ENCODE peak calls at places on chromosomes 5 and 9, in six cellular contexts. Q is transverse colon, G is stomach, N is A549, A is ovary, K is GM12878. E is an unnamed sample.

GRCh38 chr5:157571357-157571827 is 4.2 kb downstream of the ADAM19 start:
- DNase-seq in Q (peak; percentile 65), K (peak; percentile 75), G (no peak), A (no peak), N (no peak), E (no peak)

GRCh38 chr5:132080595-132080994 is 7.0 kb downstream of the CSF2 start:
- DNase-seq in A (no peak), G (no peak), N (no peak), K (no peak), Q (no peak), E (no peak)

GRCh38 chr5:134935711-134936602 is 31.0 kb downstream of the PCBD2 start:
- DNase-seq in Q (no peak), K (no peak), A (no peak), G (no peak), N (no peak), E (no peak)

GRCh38 chr9:33120620-33121019 is 44.1 kb upstream of the SMU1 start:
- DNase-seq in K (no peak), A (no peak), Q (no peak), N (no peak), G (no peak), E (no peak)

GRCh38 chr5:62643556-62644451 is 65.2 kb downstream of the LRRC70 start:
- DNase-seq in K (no peak), Q (no peak), A (no peak), N (no peak), G (no peak), E (no peak)

GRCh38 chr5:173324115-173325001 is 3.9 kb downstream of the STC2 start:
- DNase-seq in A (peak; percentile 78), Q (peak; percentile 81), N (no peak), G (peak; percentile 76), K (no peak), E (peak; percentile 23)

GRCh38 chr5:128844354-128844923 is 120.8 kb upstream of the SLC27A6 start:
- DNase-seq in G (no peak), A (no peak), Q (no peak), K (no peak), N (peak; percentile 6), E (no peak)

GRCh38 chr9:90867101-90867500 is 65.5 kb downstream of the SYK start:
- DNase-seq in G (no peak), Q (no peak), A (no peak), N (no peak), K (no peak), E (no peak)

GRCh38 chr9:106745457-106745856 is 117.5 kb upstream of the ZNF462 start:
- DNase-seq in G (no peak), A (no peak), K (no peak), Q (no peak), N (no peak), E (no peak)

GRCh38 chr5:86968311-86968753 is 299.4 kb upstream of the RASA1 start:
- DNase-seq in A (no peak), G (no peak), N (peak; percentile 46), Q (no peak), K (no peak), E (no peak)

GRCh38 chr9:73269430-73270101 is 117.9 kb downstream of the ANXA1 start:
- DNase-seq in A (no peak), Q (no peak), K (no peak), N (peak; percentile 29), G (no peak), E (no peak)

GRCh38 chr5:5344051-5344571 is 78.4 kb upstream of the ICE1 start:
- DNase-seq in Q (no peak), A (no peak), N (no peak), K (no peak), G (no peak), E (no peak)

GRCh38 chr5:31334061-31334700 is 140.7 kb downstream of the CDH6 start:
- DNase-seq in Q (no peak), K (no peak), G (no peak), N (no peak), A (no peak), E (no peak)

GRCh38 chr5:177295929-177296328 is 7.6 kb downstream of the RAB24 start:
- DNase-seq in N (no peak), K (no peak), Q (no peak), G (no peak), A (no peak), E (no peak)

GRCh38 chr5:164748861-164749260 is 1243.4 kb downstream of the MAT2B start:
- DNase-seq in K (no peak), N (no peak), G (no peak), A (no peak), Q (no peak), E (no peak)

GRCh38 chr5:146448783-146449519 is 1.8 kb downstream of the TCERG1 start:
- DNase-seq in N (no peak), A (no peak), G (no peak), Q (no peak), K (no peak), E (no peak)

GRCh38 chr5:32828492-32828891 is 117.4 kb downstream of the NPR3 start:
- DNase-seq in N (no peak), Q (no peak), G (no peak), K (no peak), A (no peak), E (no peak)

GRCh38 chr5:172920447-172920849 is 38.8 kb upstream of the RPL26L1 start:
- DNase-seq in K (no peak), G (no peak), A (no peak), N (peak; percentile 97), Q (no peak), E (no peak)

GRCh38 chr5:91419136-91419535 is 36.0 kb upstream of the ARRDC3 start:
- DNase-seq in A (no peak), N (no peak), Q (no peak), G (no peak), K (no peak), E (no peak)

GRCh38 chr5:91418158-91418557 is 35.0 kb upstream of the ARRDC3 start:
- DNase-seq in G (no peak), N (peak; percentile 14), A (no peak), K (no peak), Q (no peak), E (no peak)

GRCh38 chr5:91417219-91417618 is 34.1 kb upstream of the ARRDC3 start:
- DNase-seq in N (no peak), K (no peak), A (no peak), Q (no peak), G (no peak), E (no peak)

GRCh38 chr5:91419571-91420537 is 36.7 kb upstream of the ARRDC3 start:
- DNase-seq in K (no peak), Q (peak; percentile 77), G (peak; percentile 75), A (peak; percentile 75), N (peak; percentile 76), E (peak; percentile 35)

DNA sequence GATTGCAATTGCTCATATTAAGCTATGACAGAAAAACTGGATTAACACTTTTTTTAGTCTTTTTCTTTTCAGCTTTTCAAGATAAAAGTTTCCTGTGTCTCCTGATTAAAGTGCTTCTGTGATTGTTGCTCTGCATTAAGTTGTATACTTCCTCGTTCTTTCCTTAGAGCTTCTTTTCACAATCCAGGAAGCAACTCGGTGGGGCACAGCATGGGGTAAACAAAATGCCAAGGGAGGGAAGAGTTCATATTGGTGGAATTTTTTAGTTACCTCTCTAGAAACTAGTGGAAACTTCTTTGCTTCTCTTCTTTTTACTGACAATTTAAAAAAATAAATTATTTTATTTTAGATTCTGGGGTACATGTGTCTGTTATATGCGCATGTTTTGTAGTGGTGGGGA is 37.8 kb upstream of the ARRDC3 start:
- DNase-seq in Q (no peak), G (no peak), N (peak; percentile 17), K (no peak), A (no peak), E (no peak)
- TF ChIP-seq POLR2A in Q (no peak), G (no peak), N (no peak), K (no peak), A (no peak), E (no peak)

DNA sequence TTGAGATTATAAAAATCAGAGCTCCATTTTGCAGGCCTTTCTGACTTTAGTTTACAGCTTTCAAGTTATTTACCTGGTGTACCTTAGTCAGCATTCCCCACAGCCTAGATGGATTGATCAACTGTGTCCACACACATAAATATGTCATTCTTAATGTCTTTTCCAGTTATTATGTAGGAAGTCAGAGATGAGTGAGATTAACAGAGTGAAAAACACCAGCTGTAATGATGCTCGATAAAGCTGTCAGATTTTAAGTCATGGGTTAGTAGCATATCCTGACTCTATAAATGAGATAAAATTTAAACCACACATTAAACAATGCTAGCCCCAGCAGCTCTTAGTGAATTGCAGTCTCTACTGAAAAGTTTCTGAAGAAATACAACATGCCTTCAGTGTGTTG is 48.9 kb downstream of the NUDT12 start:
- DNase-seq in N (no peak), A (no peak), G (no peak), Q (no peak), K (no peak), E (no peak)
- TF ChIP-seq EP300 in N (no peak), A (no peak), G (no peak), Q (no peak), K (no peak), E (no peak)

GRCh38 chr5:111132731-111133435 is 40.7 kb downstream of the WDR36 start:
- DNase-seq in A (no peak), K (no peak), Q (no peak), G (no peak), N (no peak), E (no peak)
- H3K4me1 ChIP-seq in A (peaks cover 14% of the 10 kb centered on the region), K (peaks cover 4% of the 10 kb centered on the region), Q (no peaks in the 10 kb centered on the region), G (no peaks in the 10 kb centered on the region), N (no peaks in the 10 kb centered on the region), E (peaks cover 17% of the 10 kb centered on the region)

DNA sequence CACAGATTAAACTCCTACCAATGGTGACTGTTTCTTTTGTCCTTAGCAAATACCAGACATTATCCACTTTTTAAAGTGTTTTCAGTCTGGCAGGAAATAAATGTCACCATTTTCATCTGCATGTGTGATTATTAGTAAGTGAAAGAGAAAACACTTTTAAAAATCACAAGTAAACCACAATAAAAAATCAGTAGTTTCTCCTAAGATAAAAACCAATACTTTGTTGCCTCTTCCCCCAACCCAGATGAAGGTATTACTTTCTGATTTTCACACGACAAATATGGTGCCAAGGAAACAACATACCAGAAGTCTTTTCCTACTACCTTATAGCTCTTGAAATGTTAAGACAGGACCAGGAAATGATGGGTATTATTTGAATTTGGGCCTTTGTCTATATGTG is 11.5 kb upstream of the MAP3K1 start:
- DNase-seq in N (no peak), A (no peak), G (no peak), Q (no peak), K (no peak), E (no peak)
- TF ChIP-seq POLR2A in N (no peak), A (no peak), G (no peak), Q (no peak), K (no peak), E (no peak)

DNA sequence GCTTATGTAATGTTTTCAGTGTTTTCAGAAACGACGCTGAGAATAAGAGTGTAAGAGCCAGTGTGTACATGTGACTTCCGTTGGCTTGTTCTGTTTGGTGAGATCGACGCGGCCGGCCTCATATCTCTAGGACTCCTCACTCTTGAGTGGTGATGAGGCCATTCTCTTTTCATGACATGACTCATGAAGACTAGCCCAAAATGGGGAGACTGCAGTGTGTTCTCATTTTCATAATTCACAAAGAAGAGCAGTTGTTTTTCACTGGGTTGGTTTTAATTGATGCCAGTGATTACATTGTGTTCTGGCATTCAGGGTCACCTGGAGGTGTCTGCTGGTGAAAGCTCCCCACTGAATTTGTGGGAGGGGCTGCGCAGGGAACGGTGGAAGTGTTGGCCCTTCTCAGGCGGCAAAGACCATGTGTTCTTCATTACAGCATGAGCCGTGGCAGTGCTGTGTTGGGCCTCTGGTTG is 131.5 kb upstream of the OTULINL start:
- DNase-seq in G (no peak), K (no peak), N (no peak), A (peak; percentile 75), Q (no peak), E (peak; percentile 77)
- TF ChIP-seq EP300 in G (no peak), K (no peak), N (no peak), A (no peak), Q (no peak), E (peak; percentile 79)

GRCh38 chr5:81393430-81393782 is 528 bp downstream of the ACOT12 start:
- DNase-seq in N (no peak), G (no peak), Q (no peak), K (no peak), A (no peak), E (no peak)
- H3K4me1 ChIP-seq in N (no peaks in the 10 kb centered on the region), G (peaks cover 16% of the 10 kb centered on the region), Q (peaks cover 13% of the 10 kb centered on the region), K (no peaks in the 10 kb centered on the region), A (peaks cover 3% of the 10 kb centered on the region), E (peaks cover 6% of the 10 kb centered on the region)